ENCODE peak calls at places on chromosomes 7 and 10, in four cellular contexts. One of them, this sample, is unnamed.

GRCh38 chr7:102833343-102833742 is 79.5 kb upstream of the LRRC17 start:
- DNase-seq in A549: no peak
- DNase-seq in K562: no peak
- DNase-seq in GM12878: no peak
- DNase-seq in this sample: no peak

GRCh38 chr10:90319188-90319914 is 538.5 kb downstream of the HTR7 start:
- DNase-seq in A549: peak
- DNase-seq in K562: no peak
- DNase-seq in GM12878: peak
- DNase-seq in this sample: peak

GRCh38 chr10:58175990-58176910 is 91.4 kb downstream of the IPMK start:
- DNase-seq in A549: no peak
- DNase-seq in K562: no peak
- DNase-seq in GM12878: no peak
- DNase-seq in this sample: peak

GRCh38 chr7:26443761-26444160 is 152.1 kb downstream of the SNX10 start:
- DNase-seq in A549: no peak
- DNase-seq in K562: no peak
- DNase-seq in GM12878: no peak
- DNase-seq in this sample: no peak

GRCh38 chr7:81604075-81604807 is 165.6 kb downstream of the HGF start:
- DNase-seq in A549: peak
- DNase-seq in K562: no peak
- DNase-seq in GM12878: no peak
- DNase-seq in this sample: no peak

GRCh38 chr7:604038-604883 is 84.6 kb upstream of the PDGFA start:
- DNase-seq in A549: no peak
- DNase-seq in K562: peak
- DNase-seq in GM12878: peak
- DNase-seq in this sample: peak

GRCh38 chr10:96910488-96911395 is 78.6 kb downstream of the LCOR start:
- DNase-seq in A549: peak
- DNase-seq in K562: peak
- DNase-seq in GM12878: peak
- DNase-seq in this sample: peak

GRCh38 chr7:132930881-132931280 is 151.0 kb downstream of the CHCHD3 start:
- DNase-seq in A549: peak
- DNase-seq in K562: peak
- DNase-seq in GM12878: no peak
- DNase-seq in this sample: peak

GRCh38 chr10:32131388-32131787 is 75.2 kb upstream of the KIF5B start:
- DNase-seq in A549: no peak
- DNase-seq in K562: no peak
- DNase-seq in GM12878: no peak
- DNase-seq in this sample: no peak

GRCh38 chr10:133528845-133529575 is 1.8 kb downstream of the CYP2E1 start:
- DNase-seq in A549: no peak
- DNase-seq in K562: peak
- DNase-seq in GM12878: no peak
- DNase-seq in this sample: peak

GRCh38 chr7:79774150-79774549 is 320.7 kb upstream of the MAGI2 start:
- DNase-seq in A549: no peak
- DNase-seq in K562: no peak
- DNase-seq in GM12878: no peak
- DNase-seq in this sample: no peak

GRCh38 chr7:105600720-105601550 is 19.6 kb upstream of the EFCAB10 start:
- DNase-seq in A549: no peak
- DNase-seq in K562: peak
- DNase-seq in GM12878: no peak
- DNase-seq in this sample: no peak

GRCh38 chr7:133572087-133572486 is 319.2 kb downstream of the EXOC4 start:
- DNase-seq in A549: peak
- DNase-seq in K562: no peak
- DNase-seq in GM12878: no peak
- DNase-seq in this sample: no peak

GRCh38 chr10:36888925-36889573 is 236.3 kb upstream of the ANKRD30A start:
- DNase-seq in A549: peak
- DNase-seq in K562: peak
- DNase-seq in GM12878: no peak
- DNase-seq in this sample: peak

GRCh38 chr7:49228447-49228846 is 304.1 kb downstream of the CDC14C start:
- DNase-seq in A549: no peak
- DNase-seq in K562: no peak
- DNase-seq in GM12878: no peak
- DNase-seq in this sample: no peak

GRCh38 chr7:105764506-105764905 is 111.9 kb downstream of the ATXN7L1 start:
- DNase-seq in A549: no peak
- DNase-seq in K562: no peak
- DNase-seq in GM12878: no peak
- DNase-seq in this sample: no peak

GRCh38 chr7:100891555-100891954 is 2.0 kb upstream of the UFSP1 start:
- DNase-seq in A549: peak
- DNase-seq in K562: no peak
- DNase-seq in GM12878: no peak
- DNase-seq in this sample: no peak

GRCh38 chr7:3204526-3204925 is 96.5 kb upstream of the SDK1 start:
- DNase-seq in A549: no peak
- DNase-seq in K562: no peak
- DNase-seq in GM12878: no peak
- DNase-seq in this sample: no peak

GRCh38 chr10:119749455-119749854 is 23.6 kb downstream of the INPP5F start:
- DNase-seq in A549: no peak
- DNase-seq in K562: no peak
- DNase-seq in GM12878: no peak
- DNase-seq in this sample: no peak

GRCh38 chr7:47671358-47671757 is 89.4 kb upstream of the TNS3 start:
- DNase-seq in A549: no peak
- DNase-seq in K562: no peak
- DNase-seq in GM12878: no peak
- DNase-seq in this sample: no peak

GRCh38 chr7:42745357-42746022 is 166.4 kb downstream of the C7orf25 start:
- DNase-seq in A549: peak
- DNase-seq in K562: peak
- DNase-seq in GM12878: no peak
- DNase-seq in this sample: peak

GRCh38 chr10:60767424-60767823 is 10.9 kb upstream of the CDK1 start:
- DNase-seq in A549: peak
- DNase-seq in K562: no peak
- DNase-seq in GM12878: no peak
- DNase-seq in this sample: no peak

GRCh38 chr7:44595934-44596635 is 10.3 kb upstream of the OGDH start:
- DNase-seq in A549: no peak
- DNase-seq in K562: no peak
- DNase-seq in GM12878: no peak
- DNase-seq in this sample: no peak

GRCh38 chr10:103872137-103872933 is 17.0 kb upstream of the SH3PXD2A start:
- DNase-seq in A549: peak
- DNase-seq in K562: no peak
- DNase-seq in GM12878: no peak
- DNase-seq in this sample: no peak

GRCh38 chr7:94595717-94596116 is 60.2 kb downstream of the SGCE start:
- DNase-seq in A549: no peak
- DNase-seq in K562: no peak
- DNase-seq in GM12878: no peak
- DNase-seq in this sample: no peak

GRCh38 chr10:34319197-34319846 is 495.8 kb downstream of the PARD3 start:
- DNase-seq in A549: peak
- DNase-seq in K562: no peak
- DNase-seq in GM12878: no peak
- DNase-seq in this sample: no peak

GRCh38 chr10:29948971-29949370 is 110.4 kb downstream of the JCAD start:
- DNase-seq in A549: no peak
- DNase-seq in K562: no peak
- DNase-seq in GM12878: no peak
- DNase-seq in this sample: no peak

GRCh38 chr10:44382131-44382858 is 2.6 kb downstream of the CXCL12 start:
- DNase-seq in A549: no peak
- DNase-seq in K562: no peak
- DNase-seq in GM12878: no peak
- DNase-seq in this sample: no peak

GRCh38 chr7:134085315-134085714 is 41.8 kb upstream of the LRGUK start:
- DNase-seq in A549: no peak
- DNase-seq in K562: no peak
- DNase-seq in GM12878: no peak
- DNase-seq in this sample: no peak

DNA sequence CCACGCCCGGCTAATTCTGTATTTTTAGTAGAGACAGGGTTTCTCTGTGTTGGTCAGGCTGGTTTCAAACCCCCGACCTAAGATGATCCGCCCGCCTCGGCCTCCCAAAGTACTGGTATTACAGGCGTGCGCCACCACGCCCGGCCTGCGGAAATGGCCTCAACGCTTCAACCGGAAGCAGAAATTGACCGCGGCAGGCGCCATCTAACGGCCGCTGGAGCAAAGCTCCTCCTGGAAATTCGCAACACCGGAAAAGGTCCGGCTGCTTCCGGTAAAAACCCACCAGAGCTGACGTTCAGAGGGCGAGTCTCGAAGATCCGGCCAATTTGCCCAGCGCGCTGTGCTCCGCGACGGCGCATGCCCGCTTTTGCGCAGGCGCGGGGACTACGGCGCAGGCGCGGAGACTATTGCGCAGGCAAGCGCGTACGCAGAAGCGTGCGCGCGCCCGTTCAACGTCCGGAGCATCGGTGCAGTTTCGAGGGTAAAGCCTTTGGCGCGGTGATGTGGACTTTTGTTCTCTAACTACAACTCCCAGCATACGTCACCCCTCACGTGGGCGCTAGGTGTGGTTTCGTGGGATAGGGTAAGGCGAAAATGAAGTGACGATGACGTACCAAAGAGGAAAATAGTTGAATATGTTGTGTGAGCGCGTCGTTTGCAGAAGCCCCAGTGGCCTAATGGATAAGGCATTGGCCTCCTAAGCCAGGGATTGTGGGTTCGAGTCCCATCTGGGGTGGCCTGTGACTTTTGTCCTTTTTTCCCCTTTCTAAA is 915 bp upstream of the FMC1 start:
- DNase-seq in A549: peak
- DNase-seq in K562: peak
- DNase-seq in GM12878: peak
- DNase-seq in this sample: peak
- TF ChIP-seq POLR2A in A549: peak
- TF ChIP-seq POLR2A in K562: peak
- TF ChIP-seq POLR2A in GM12878: peak
- TF ChIP-seq POLR2A in this sample: no peak

GRCh38 chr10:124078028-124078427 is 15.4 kb downstream of the CHST15 start:
- DNase-seq in A549: no peak
- DNase-seq in K562: no peak
- DNase-seq in GM12878: no peak
- DNase-seq in this sample: no peak

GRCh38 chr10:124077216-124077615 is 16.2 kb downstream of the CHST15 start:
- DNase-seq in A549: no peak
- DNase-seq in K562: no peak
- DNase-seq in GM12878: no peak
- DNase-seq in this sample: no peak

GRCh38 chr10:124078714-124079113 is 14.7 kb downstream of the CHST15 start:
- DNase-seq in A549: no peak
- DNase-seq in K562: no peak
- DNase-seq in GM12878: no peak
- DNase-seq in this sample: no peak

GRCh38 chr10:124081547-124082140 is 11.8 kb downstream of the CHST15 start:
- DNase-seq in A549: no peak
- DNase-seq in K562: no peak
- DNase-seq in GM12878: no peak
- DNase-seq in this sample: no peak

DNA sequence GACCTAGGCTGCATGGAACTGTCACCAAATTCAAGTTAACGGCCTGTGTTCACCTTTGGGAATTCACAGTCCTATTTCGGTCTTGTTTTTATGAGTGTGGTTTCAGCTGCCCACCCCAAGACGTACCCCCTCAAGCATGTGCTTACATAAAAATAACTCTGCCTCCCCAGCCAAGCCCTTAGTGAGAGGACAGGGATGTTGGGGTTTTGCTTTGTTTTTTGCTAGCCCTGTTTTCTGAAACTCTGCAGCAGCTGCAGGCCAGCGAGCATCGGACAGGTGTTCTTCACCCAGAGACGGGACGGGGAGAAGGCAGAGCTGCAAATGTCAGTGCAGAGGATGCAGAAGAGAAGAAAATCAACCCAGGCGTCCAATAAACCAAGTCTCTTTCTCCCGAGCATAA is 13.5 kb downstream of the CHST15 start:
- DNase-seq in A549: no peak
- DNase-seq in K562: no peak
- DNase-seq in GM12878: no peak
- DNase-seq in this sample: no peak
- TF ChIP-seq MYC in A549: no peak
- TF ChIP-seq MYC in K562: no peak
- TF ChIP-seq MYC in GM12878: no peak
- TF ChIP-seq MYC in this sample: no peak

GRCh38 chr7:157404845-157405481 is 68.2 kb downstream of the DNAJB6 start:
- DNase-seq in A549: peak
- DNase-seq in K562: peak
- DNase-seq in GM12878: no peak
- DNase-seq in this sample: peak

GRCh38 chr7:157404002-157404401 is 67.2 kb downstream of the DNAJB6 start:
- DNase-seq in A549: no peak
- DNase-seq in K562: no peak
- DNase-seq in GM12878: no peak
- DNase-seq in this sample: no peak

GRCh38 chr7:157401567-157402387 is 65.0 kb downstream of the DNAJB6 start:
- DNase-seq in A549: no peak
- DNase-seq in K562: peak
- DNase-seq in GM12878: no peak
- DNase-seq in this sample: peak

GRCh38 chr7:157402388-157402703 is 65.5 kb downstream of the DNAJB6 start:
- DNase-seq in A549: no peak
- DNase-seq in K562: no peak
- DNase-seq in GM12878: no peak
- DNase-seq in this sample: peak

DNA sequence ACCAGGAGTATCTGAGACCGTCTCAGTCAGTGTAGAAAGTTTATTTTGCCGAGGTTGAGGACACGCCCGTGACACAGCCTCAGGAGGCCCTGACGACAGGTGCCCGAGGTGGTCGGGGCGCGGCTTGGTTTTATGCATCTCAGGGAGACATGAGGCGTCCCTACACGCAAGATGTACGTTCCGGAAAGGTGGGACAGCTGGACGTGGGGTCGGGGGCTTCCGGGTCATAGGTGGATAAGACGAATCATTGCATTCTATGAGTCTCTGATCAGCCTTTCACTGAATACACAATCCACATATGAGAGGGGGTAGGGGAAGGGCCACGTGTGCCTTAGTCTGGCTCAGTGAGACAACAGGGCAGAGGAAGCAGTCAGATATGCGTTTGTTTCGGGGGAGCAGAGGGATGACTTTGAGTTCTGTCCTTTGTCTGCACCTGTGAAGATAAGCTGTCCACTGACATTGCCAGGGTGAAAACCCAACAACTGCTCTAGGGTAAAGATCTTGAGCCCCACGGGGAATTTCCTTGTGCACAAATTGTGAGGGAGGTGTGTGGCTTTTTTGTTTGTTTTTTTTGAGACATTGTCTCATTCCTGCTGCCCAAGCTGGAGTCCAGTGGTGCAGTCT is 66.2 kb downstream of the DNAJB6 start:
- DNase-seq in A549: no peak
- DNase-seq in K562: no peak
- DNase-seq in GM12878: no peak
- DNase-seq in this sample: peak
- TF ChIP-seq POLR2A in A549: no peak
- TF ChIP-seq POLR2A in K562: no peak
- TF ChIP-seq POLR2A in GM12878: no peak
- TF ChIP-seq POLR2A in this sample: no peak

GRCh38 chr7:130356760-130357611 is 12.4 kb downstream of the CPA5 start:
- DNase-seq in A549: peak
- DNase-seq in K562: no peak
- DNase-seq in GM12878: no peak
- DNase-seq in this sample: peak
- TF ChIP-seq MYC in A549: no peak
- TF ChIP-seq MYC in K562: no peak
- TF ChIP-seq MYC in GM12878: no peak
- TF ChIP-seq MYC in this sample: peak

This sample was measured in NB4.